ENCODE peak calls at places on chromosomes 12 and 14, in nine cellular contexts. One of them, this sample, is unnamed.

GRCh38 chr12:1171657-1172056 is 180.6 kb downstream of the ERC1 start:
- DNase-seq in heart left ventricle: no peak
- DNase-seq in Peyer's patch: no peak
- DNase-seq in fibroblast of mammary gland: peak
- DNase-seq in heart right ventricle: no peak
- DNase-seq in left ventricle myocardium inferior: no peak
- DNase-seq in pancreas: no peak
- DNase-seq in AG10803: no peak
- DNase-seq in astrocyte: peak
- DNase-seq in this sample: peak

GRCh38 chr12:18719922-18720321 is 17.9 kb downstream of the PLCZ1 start:
- DNase-seq in heart right ventricle: no peak
- DNase-seq in astrocyte: peak
- DNase-seq in AG10803: peak
- DNase-seq in pancreas: no peak
- DNase-seq in heart left ventricle: no peak
- DNase-seq in fibroblast of mammary gland: no peak
- DNase-seq in Peyer's patch: no peak
- DNase-seq in left ventricle myocardium inferior: no peak
- DNase-seq in this sample: no peak

GRCh38 chr12:9741726-9742125 is 8.8 kb upstream of the CLECL1 start:
- DNase-seq in heart left ventricle: no peak
- DNase-seq in AG10803: no peak
- DNase-seq in astrocyte: no peak
- DNase-seq in pancreas: no peak
- DNase-seq in Peyer's patch: peak
- DNase-seq in heart right ventricle: no peak
- DNase-seq in fibroblast of mammary gland: no peak
- DNase-seq in left ventricle myocardium inferior: no peak
- DNase-seq in this sample: no peak

GRCh38 chr12:64678248-64678647 is 68.0 kb downstream of the RASSF3 start:
- DNase-seq in AG10803: no peak
- DNase-seq in left ventricle myocardium inferior: no peak
- DNase-seq in heart left ventricle: no peak
- DNase-seq in Peyer's patch: no peak
- DNase-seq in fibroblast of mammary gland: no peak
- DNase-seq in heart right ventricle: no peak
- DNase-seq in astrocyte: no peak
- DNase-seq in pancreas: no peak
- DNase-seq in this sample: no peak

GRCh38 chr14:59997496-59997895 is 77.6 kb downstream of the LRRC9 start:
- DNase-seq in Peyer's patch: no peak
- DNase-seq in astrocyte: no peak
- DNase-seq in heart right ventricle: no peak
- DNase-seq in pancreas: no peak
- DNase-seq in AG10803: peak
- DNase-seq in left ventricle myocardium inferior: no peak
- DNase-seq in fibroblast of mammary gland: peak
- DNase-seq in heart left ventricle: no peak
- DNase-seq in this sample: peak

GRCh38 chr14:96583605-96584041 is 81.4 kb downstream of the PAPOLA start:
- DNase-seq in astrocyte: no peak
- DNase-seq in Peyer's patch: no peak
- DNase-seq in heart right ventricle: no peak
- DNase-seq in pancreas: no peak
- DNase-seq in AG10803: no peak
- DNase-seq in heart left ventricle: no peak
- DNase-seq in fibroblast of mammary gland: no peak
- DNase-seq in left ventricle myocardium inferior: no peak
- DNase-seq in this sample: no peak

GRCh38 chr12:53213348-53213747 is 6.3 kb upstream of the ITGB7 start:
- DNase-seq in AG10803: peak
- DNase-seq in pancreas: peak
- DNase-seq in heart left ventricle: peak
- DNase-seq in Peyer's patch: peak
- DNase-seq in heart right ventricle: peak
- DNase-seq in left ventricle myocardium inferior: peak
- DNase-seq in fibroblast of mammary gland: peak
- DNase-seq in astrocyte: peak
- DNase-seq in this sample: no peak

GRCh38 chr12:66239295-66239694 is 50.3 kb downstream of the IRAK3 start:
- DNase-seq in heart right ventricle: no peak
- DNase-seq in Peyer's patch: no peak
- DNase-seq in left ventricle myocardium inferior: no peak
- DNase-seq in heart left ventricle: no peak
- DNase-seq in AG10803: no peak
- DNase-seq in pancreas: no peak
- DNase-seq in fibroblast of mammary gland: no peak
- DNase-seq in astrocyte: no peak
- DNase-seq in this sample: no peak

GRCh38 chr14:20606190-20606901 is 15.2 kb upstream of the RNASE12 start:
- DNase-seq in pancreas: no peak
- DNase-seq in Peyer's patch: no peak
- DNase-seq in heart left ventricle: peak
- DNase-seq in fibroblast of mammary gland: peak
- DNase-seq in left ventricle myocardium inferior: no peak
- DNase-seq in AG10803: peak
- DNase-seq in astrocyte: no peak
- DNase-seq in heart right ventricle: no peak
- DNase-seq in this sample: no peak

GRCh38 chr14:94780536-94781404 is 10.9 kb upstream of the GSC start:
- DNase-seq in Peyer's patch: no peak
- DNase-seq in heart left ventricle: no peak
- DNase-seq in fibroblast of mammary gland: no peak
- DNase-seq in left ventricle myocardium inferior: no peak
- DNase-seq in AG10803: no peak
- DNase-seq in astrocyte: no peak
- DNase-seq in heart right ventricle: no peak
- DNase-seq in pancreas: no peak
- DNase-seq in this sample: no peak

GRCh38 chr14:83441801-83442200 is 1908.1 kb upstream of the SEL1L start:
- DNase-seq in heart right ventricle: no peak
- DNase-seq in heart left ventricle: no peak
- DNase-seq in pancreas: no peak
- DNase-seq in astrocyte: no peak
- DNase-seq in Peyer's patch: no peak
- DNase-seq in AG10803: no peak
- DNase-seq in left ventricle myocardium inferior: no peak
- DNase-seq in fibroblast of mammary gland: no peak
- DNase-seq in this sample: no peak

GRCh38 chr12:7905071-7905470 is 30.9 kb downstream of the SLC2A3 start:
- DNase-seq in heart right ventricle: no peak
- DNase-seq in Peyer's patch: no peak
- DNase-seq in fibroblast of mammary gland: peak
- DNase-seq in heart left ventricle: no peak
- DNase-seq in astrocyte: no peak
- DNase-seq in pancreas: no peak
- DNase-seq in AG10803: no peak
- DNase-seq in left ventricle myocardium inferior: no peak
- DNase-seq in this sample: no peak

GRCh38 chr12:50925920-50926319 is 26.4 kb upstream of the HIGD1C start:
- DNase-seq in AG10803: no peak
- DNase-seq in left ventricle myocardium inferior: no peak
- DNase-seq in pancreas: no peak
- DNase-seq in heart left ventricle: no peak
- DNase-seq in astrocyte: no peak
- DNase-seq in Peyer's patch: no peak
- DNase-seq in fibroblast of mammary gland: no peak
- DNase-seq in heart right ventricle: no peak
- DNase-seq in this sample: no peak

GRCh38 chr12:45051490-45052105 is 699 bp upstream of the DBX2 start:
- DNase-seq in pancreas: no peak
- DNase-seq in AG10803: peak
- DNase-seq in Peyer's patch: no peak
- DNase-seq in fibroblast of mammary gland: peak
- DNase-seq in heart left ventricle: no peak
- DNase-seq in astrocyte: no peak
- DNase-seq in heart right ventricle: no peak
- DNase-seq in left ventricle myocardium inferior: no peak
- DNase-seq in this sample: no peak

GRCh38 chr14:72463291-72463866 is 430.5 kb downstream of the DPF3 start:
- DNase-seq in pancreas: no peak
- DNase-seq in astrocyte: no peak
- DNase-seq in left ventricle myocardium inferior: no peak
- DNase-seq in Peyer's patch: no peak
- DNase-seq in fibroblast of mammary gland: no peak
- DNase-seq in AG10803: no peak
- DNase-seq in heart left ventricle: no peak
- DNase-seq in heart right ventricle: no peak
- DNase-seq in this sample: no peak

GRCh38 chr12:69056743-69057515 is 124.0 kb upstream of the CPM start:
- DNase-seq in pancreas: no peak
- DNase-seq in heart left ventricle: no peak
- DNase-seq in astrocyte: peak
- DNase-seq in heart right ventricle: no peak
- DNase-seq in Peyer's patch: no peak
- DNase-seq in AG10803: peak
- DNase-seq in left ventricle myocardium inferior: no peak
- DNase-seq in fibroblast of mammary gland: peak
- DNase-seq in this sample: no peak

GRCh38 chr14:24662753-24663152 is 28.8 kb upstream of the GZMB start:
- DNase-seq in left ventricle myocardium inferior: no peak
- DNase-seq in astrocyte: no peak
- DNase-seq in Peyer's patch: no peak
- DNase-seq in AG10803: no peak
- DNase-seq in heart right ventricle: no peak
- DNase-seq in pancreas: no peak
- DNase-seq in fibroblast of mammary gland: no peak
- DNase-seq in heart left ventricle: peak
- DNase-seq in this sample: no peak

GRCh38 chr12:58176296-58176869 is 235.0 kb downstream of the ATP23 start:
- DNase-seq in astrocyte: peak
- DNase-seq in Peyer's patch: peak
- DNase-seq in heart left ventricle: peak
- DNase-seq in pancreas: peak
- DNase-seq in AG10803: peak
- DNase-seq in left ventricle myocardium inferior: no peak
- DNase-seq in heart right ventricle: no peak
- DNase-seq in fibroblast of mammary gland: peak
- DNase-seq in this sample: no peak

DNA sequence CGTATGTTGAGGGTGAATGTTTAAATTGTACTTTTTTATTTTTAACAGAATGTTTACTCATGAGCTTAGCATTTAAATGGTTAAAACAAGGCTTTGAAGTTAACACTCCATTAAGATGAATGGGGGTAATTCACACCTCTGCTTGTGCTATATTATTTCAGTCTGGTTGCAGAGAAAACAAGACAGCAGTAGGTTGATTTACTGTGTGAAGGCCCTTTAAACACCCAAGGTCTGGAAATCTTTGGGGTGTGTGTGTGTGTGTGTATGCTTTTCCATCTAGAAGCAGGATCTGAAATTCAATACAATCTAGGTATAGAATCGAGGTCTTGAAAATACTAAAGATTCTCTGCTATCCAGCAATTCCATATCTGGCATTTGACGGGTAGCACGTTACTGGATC is 83.8 kb downstream of the SLC38A6 start:
- DNase-seq in AG10803: no peak
- DNase-seq in fibroblast of mammary gland: no peak
- DNase-seq in astrocyte: no peak
- DNase-seq in left ventricle myocardium inferior: no peak
- DNase-seq in heart right ventricle: no peak
- DNase-seq in pancreas: no peak
- DNase-seq in heart left ventricle: no peak
- DNase-seq in Peyer's patch: no peak
- DNase-seq in this sample: no peak
- H3K4me3 ChIP-seq in AG10803: no peak
- H3K4me3 ChIP-seq in fibroblast of mammary gland: no peak
- H3K4me3 ChIP-seq in astrocyte: no peak
- H3K4me3 ChIP-seq in left ventricle myocardium inferior: no peak
- H3K4me3 ChIP-seq in heart right ventricle: no peak
- H3K4me3 ChIP-seq in pancreas: no peak
- H3K4me3 ChIP-seq in heart left ventricle: no peak
- H3K4me3 ChIP-seq in Peyer's patch: no peak
- H3K4me3 ChIP-seq in this sample: no peak

GRCh38 chr14:67734675-67735074 is 33.0 kb downstream of the RDH12 start:
- DNase-seq in AG10803: peak
- DNase-seq in pancreas: no peak
- DNase-seq in astrocyte: no peak
- DNase-seq in heart left ventricle: peak
- DNase-seq in heart right ventricle: no peak
- DNase-seq in fibroblast of mammary gland: peak
- DNase-seq in left ventricle myocardium inferior: no peak
- DNase-seq in Peyer's patch: no peak
- DNase-seq in this sample: no peak
- TF ChIP-seq CTCF in AG10803: peak
- TF ChIP-seq CTCF in pancreas: no peak
- TF ChIP-seq CTCF in astrocyte: no peak
- TF ChIP-seq CTCF in heart left ventricle: no peak
- TF ChIP-seq CTCF in heart right ventricle: no peak
- TF ChIP-seq CTCF in fibroblast of mammary gland: no peak
- TF ChIP-seq CTCF in left ventricle myocardium inferior: peak
- TF ChIP-seq CTCF in Peyer's patch: no peak
- TF ChIP-seq CTCF in this sample: no peak

DNA sequence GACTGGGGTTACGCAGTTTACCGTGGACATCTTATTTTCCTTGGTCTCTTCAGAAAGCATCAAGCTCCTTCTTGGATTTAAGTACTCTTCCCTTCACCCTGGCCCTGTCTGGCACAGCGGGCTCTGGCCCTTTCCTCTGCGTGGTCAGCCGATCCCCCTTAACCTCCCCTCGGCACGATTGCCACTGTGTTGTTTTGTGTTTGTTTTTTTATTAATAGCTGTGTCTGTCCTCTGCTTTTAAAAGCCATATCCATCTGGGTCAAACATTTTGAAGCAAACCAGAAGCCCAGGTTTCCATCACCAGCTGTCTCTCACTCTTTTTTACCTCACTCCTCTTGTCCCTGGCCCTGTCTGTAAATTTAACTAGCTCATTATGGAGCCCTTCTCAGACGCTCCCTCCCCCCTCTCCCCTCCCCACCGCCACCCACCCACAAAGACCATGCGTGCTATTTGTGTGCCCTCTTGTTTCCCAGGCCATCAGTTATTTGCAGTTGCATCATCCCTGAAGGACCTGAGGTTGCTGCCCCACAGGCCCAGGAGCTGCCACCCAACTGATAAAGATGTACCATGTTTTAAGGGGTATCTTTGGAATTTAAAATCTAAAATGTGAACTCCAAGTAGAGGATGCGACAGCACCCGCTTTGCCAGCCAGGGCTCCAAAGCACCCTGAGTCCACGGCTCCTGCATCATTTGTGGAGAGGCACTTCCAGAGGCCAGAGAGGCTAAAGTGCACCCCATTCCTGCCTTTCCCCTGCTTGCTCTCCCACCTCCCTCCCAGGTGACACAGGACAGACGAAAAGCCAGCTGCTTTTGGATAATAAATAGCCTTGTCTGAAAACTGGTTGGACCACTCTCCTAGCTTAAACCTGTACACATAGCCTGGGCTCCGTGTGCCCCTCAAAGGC is 3.9 kb downstream of the BCL11B start:
- DNase-seq in left ventricle myocardium inferior: no peak
- DNase-seq in fibroblast of mammary gland: no peak
- DNase-seq in astrocyte: no peak
- DNase-seq in AG10803: no peak
- DNase-seq in heart right ventricle: no peak
- DNase-seq in Peyer's patch: no peak
- DNase-seq in heart left ventricle: no peak
- DNase-seq in pancreas: no peak
- DNase-seq in this sample: no peak
- H3K4me3 ChIP-seq in left ventricle myocardium inferior: no peak
- H3K4me3 ChIP-seq in fibroblast of mammary gland: no peak
- H3K4me3 ChIP-seq in astrocyte: no peak
- H3K4me3 ChIP-seq in AG10803: no peak
- H3K4me3 ChIP-seq in heart right ventricle: no peak
- H3K4me3 ChIP-seq in Peyer's patch: peak
- H3K4me3 ChIP-seq in heart left ventricle: no peak
- H3K4me3 ChIP-seq in pancreas: no peak
- H3K4me3 ChIP-seq in this sample: no peak

GRCh38 chr12:113647048-113647447 is 175.4 kb upstream of the LHX5 start:
- DNase-seq in heart left ventricle: no peak
- DNase-seq in pancreas: no peak
- DNase-seq in heart right ventricle: no peak
- DNase-seq in Peyer's patch: no peak
- DNase-seq in astrocyte: no peak
- DNase-seq in fibroblast of mammary gland: no peak
- DNase-seq in left ventricle myocardium inferior: no peak
- DNase-seq in AG10803: no peak
- DNase-seq in this sample: no peak
- TF ChIP-seq CTCF in heart left ventricle: no peak
- TF ChIP-seq CTCF in pancreas: no peak
- TF ChIP-seq CTCF in heart right ventricle: no peak
- TF ChIP-seq CTCF in Peyer's patch: no peak
- TF ChIP-seq CTCF in astrocyte: no peak
- TF ChIP-seq CTCF in fibroblast of mammary gland: no peak
- TF ChIP-seq CTCF in left ventricle myocardium inferior: no peak
- TF ChIP-seq CTCF in AG10803: no peak
- TF ChIP-seq CTCF in this sample: peak